ENCODE peak calls at places on chromosomes 6 and 20, in nine cellular contexts. One of them, this sample, is unnamed.
A peak's percentile ranks its signal among the peaks of the same experiment; 100 is the strongest.

GRCh38 chr6:82893889-82894652 is 171.6 kb downstream of the UBE3D start:
- DNase-seq in WERI-Rb-1: no peak
- DNase-seq in psoas muscle: no peak
- DNase-seq in vagina: no peak
- DNase-seq in spleen: no peak
- DNase-seq in heart left ventricle: no peak
- DNase-seq in H9: no peak
- DNase-seq in HCT116: no peak
- DNase-seq in astrocyte: no peak
- DNase-seq in this sample: no peak

GRCh38 chr6:69796627-69797390 is at the start of gene LMBRD1:
- DNase-seq in psoas muscle: peak; percentile 98
- DNase-seq in vagina: peak; percentile 97
- DNase-seq in H9: peak; percentile 97
- DNase-seq in heart left ventricle: peak; percentile 97
- DNase-seq in spleen: peak; percentile 100
- DNase-seq in WERI-Rb-1: peak; percentile 96
- DNase-seq in astrocyte: peak; percentile 89
- DNase-seq in HCT116: peak; percentile 84
- DNase-seq in this sample: peak; percentile 100

GRCh38 chr6:114638346-114638745 is 295.5 kb upstream of the HS3ST5 start:
- DNase-seq in psoas muscle: no peak
- DNase-seq in WERI-Rb-1: no peak
- DNase-seq in H9: peak; percentile 75
- DNase-seq in vagina: no peak
- DNase-seq in astrocyte: no peak
- DNase-seq in HCT116: no peak
- DNase-seq in spleen: no peak
- DNase-seq in heart left ventricle: no peak
- DNase-seq in this sample: no peak

GRCh38 chr6:39899540-39900295 is 34.5 kb downstream of the MOCS1 start:
- DNase-seq in HCT116: no peak
- DNase-seq in H9: no peak
- DNase-seq in spleen: no peak
- DNase-seq in psoas muscle: no peak
- DNase-seq in WERI-Rb-1: no peak
- DNase-seq in heart left ventricle: no peak
- DNase-seq in vagina: no peak
- DNase-seq in astrocyte: no peak
- DNase-seq in this sample: no peak

GRCh38 chr20:24958506-24959385 is 9.7 kb downstream of the CST7 start:
- DNase-seq in astrocyte: no peak
- DNase-seq in psoas muscle: no peak
- DNase-seq in spleen: peak; percentile 66
- DNase-seq in heart left ventricle: no peak
- DNase-seq in vagina: peak; percentile 85
- DNase-seq in HCT116: no peak
- DNase-seq in H9: peak; percentile 8
- DNase-seq in WERI-Rb-1: no peak
- DNase-seq in this sample: no peak

GRCh38 chr6:684831-685636 is 7.9 kb downstream of the EXOC2 start:
- DNase-seq in astrocyte: peak; percentile 73
- DNase-seq in H9: no peak
- DNase-seq in psoas muscle: no peak
- DNase-seq in vagina: no peak
- DNase-seq in heart left ventricle: no peak
- DNase-seq in spleen: no peak
- DNase-seq in WERI-Rb-1: no peak
- DNase-seq in HCT116: no peak
- DNase-seq in this sample: no peak

GRCh38 chr6:156205678-156206077 is 571.5 kb upstream of the ARID1B start:
- DNase-seq in spleen: no peak
- DNase-seq in psoas muscle: no peak
- DNase-seq in astrocyte: no peak
- DNase-seq in WERI-Rb-1: no peak
- DNase-seq in H9: no peak
- DNase-seq in heart left ventricle: no peak
- DNase-seq in vagina: no peak
- DNase-seq in HCT116: no peak
- DNase-seq in this sample: no peak

GRCh38 chr20:63756648-63756991 is 17.0 kb downstream of the SLC2A4RG start:
- DNase-seq in vagina: no peak
- DNase-seq in HCT116: no peak
- DNase-seq in spleen: no peak
- DNase-seq in WERI-Rb-1: no peak
- DNase-seq in heart left ventricle: no peak
- DNase-seq in H9: no peak
- DNase-seq in psoas muscle: no peak
- DNase-seq in astrocyte: no peak
- DNase-seq in this sample: no peak

GRCh38 chr20:32368323-32368722 is 10.2 kb downstream of the ASXL1 start:
- DNase-seq in WERI-Rb-1: no peak
- DNase-seq in astrocyte: no peak
- DNase-seq in heart left ventricle: no peak
- DNase-seq in psoas muscle: no peak
- DNase-seq in H9: no peak
- DNase-seq in spleen: no peak
- DNase-seq in HCT116: no peak
- DNase-seq in vagina: no peak
- DNase-seq in this sample: no peak
- H3K27ac ChIP-seq in WERI-Rb-1: no peak overlapping the region
- H3K27ac ChIP-seq in astrocyte: no peak overlapping the region
- H3K27ac ChIP-seq in heart left ventricle: no peak overlapping the region
- H3K27ac ChIP-seq in psoas muscle: no peak overlapping the region
- H3K27ac ChIP-seq in H9: no peak overlapping the region
- H3K27ac ChIP-seq in spleen: no peak overlapping the region
- H3K27ac ChIP-seq in HCT116: no peak overlapping the region
- H3K27ac ChIP-seq in vagina: no peak overlapping the region
- H3K27ac ChIP-seq in this sample: no peak overlapping the region

GRCh38 chr6:118965843-118966242 is 30.9 kb upstream of the MCM9 start:
- DNase-seq in vagina: no peak
- DNase-seq in WERI-Rb-1: no peak
- DNase-seq in astrocyte: no peak
- DNase-seq in HCT116: no peak
- DNase-seq in H9: no peak
- DNase-seq in spleen: no peak
- DNase-seq in psoas muscle: no peak
- DNase-seq in heart left ventricle: no peak
- DNase-seq in this sample: no peak

GRCh38 chr6:118970866-118971265 is 35.9 kb upstream of the MCM9 start:
- DNase-seq in spleen: no peak
- DNase-seq in HCT116: no peak
- DNase-seq in vagina: no peak
- DNase-seq in heart left ventricle: no peak
- DNase-seq in psoas muscle: no peak
- DNase-seq in WERI-Rb-1: no peak
- DNase-seq in astrocyte: no peak
- DNase-seq in H9: no peak
- DNase-seq in this sample: no peak

GRCh38 chr6:118965354-118965753 is 30.4 kb upstream of the MCM9 start:
- DNase-seq in spleen: no peak
- DNase-seq in astrocyte: no peak
- DNase-seq in heart left ventricle: no peak
- DNase-seq in HCT116: no peak
- DNase-seq in WERI-Rb-1: no peak
- DNase-seq in vagina: no peak
- DNase-seq in H9: no peak
- DNase-seq in psoas muscle: no peak
- DNase-seq in this sample: no peak

GRCh38 chr6:118967239-118967638 is 32.3 kb upstream of the MCM9 start:
- DNase-seq in WERI-Rb-1: no peak
- DNase-seq in H9: no peak
- DNase-seq in astrocyte: no peak
- DNase-seq in heart left ventricle: no peak
- DNase-seq in psoas muscle: no peak
- DNase-seq in spleen: no peak
- DNase-seq in HCT116: no peak
- DNase-seq in vagina: no peak
- DNase-seq in this sample: no peak

GRCh38 chr6:118968416-118968815 is 33.5 kb upstream of the MCM9 start:
- DNase-seq in spleen: no peak
- DNase-seq in vagina: no peak
- DNase-seq in heart left ventricle: no peak
- DNase-seq in psoas muscle: no peak
- DNase-seq in WERI-Rb-1: no peak
- DNase-seq in H9: no peak
- DNase-seq in astrocyte: no peak
- DNase-seq in HCT116: peak; percentile 12
- DNase-seq in this sample: no peak
- TF ChIP-seq CTCF in spleen: no peak
- TF ChIP-seq CTCF in vagina: no peak
- TF ChIP-seq CTCF in heart left ventricle: peak; percentile 64
- TF ChIP-seq CTCF in psoas muscle: peak; percentile 44
- TF ChIP-seq CTCF in WERI-Rb-1: no peak
- TF ChIP-seq CTCF in H9: peak; percentile 65
- TF ChIP-seq CTCF in astrocyte: no peak
- TF ChIP-seq CTCF in HCT116: peak; percentile 53
- TF ChIP-seq CTCF in this sample: peak; percentile 32

GRCh38 chr6:170027111-170028043 is 263.5 kb downstream of the DLL1 start:
- DNase-seq in HCT116: no peak
- DNase-seq in astrocyte: no peak
- DNase-seq in heart left ventricle: no peak
- DNase-seq in WERI-Rb-1: no peak
- DNase-seq in psoas muscle: no peak
- DNase-seq in vagina: no peak
- DNase-seq in spleen: peak; percentile 58
- DNase-seq in H9: no peak
- DNase-seq in this sample: no peak

GRCh38 chr6:170029416-170030283 is 261.2 kb downstream of the DLL1 start:
- DNase-seq in heart left ventricle: no peak
- DNase-seq in H9: no peak
- DNase-seq in HCT116: no peak
- DNase-seq in spleen: peak; percentile 46
- DNase-seq in psoas muscle: no peak
- DNase-seq in astrocyte: no peak
- DNase-seq in WERI-Rb-1: no peak
- DNase-seq in vagina: no peak
- DNase-seq in this sample: no peak

GRCh38 chr6:170026272-170027110 is 264.4 kb downstream of the DLL1 start:
- DNase-seq in heart left ventricle: no peak
- DNase-seq in HCT116: peak; percentile 27
- DNase-seq in psoas muscle: no peak
- DNase-seq in astrocyte: no peak
- DNase-seq in WERI-Rb-1: no peak
- DNase-seq in spleen: peak; percentile 72
- DNase-seq in vagina: no peak
- DNase-seq in H9: peak; percentile 78
- DNase-seq in this sample: no peak

GRCh38 chr6:170030284-170031095 is 260.4 kb downstream of the DLL1 start:
- DNase-seq in astrocyte: no peak
- DNase-seq in heart left ventricle: no peak
- DNase-seq in H9: no peak
- DNase-seq in WERI-Rb-1: no peak
- DNase-seq in HCT116: no peak
- DNase-seq in spleen: peak; percentile 30
- DNase-seq in psoas muscle: no peak
- DNase-seq in vagina: no peak
- DNase-seq in this sample: no peak

GRCh38 chr6:170028629-170029345 is 262.1 kb downstream of the DLL1 start:
- DNase-seq in WERI-Rb-1: no peak
- DNase-seq in HCT116: no peak
- DNase-seq in psoas muscle: no peak
- DNase-seq in heart left ventricle: no peak
- DNase-seq in spleen: peak; percentile 72
- DNase-seq in astrocyte: no peak
- DNase-seq in vagina: no peak
- DNase-seq in H9: no peak
- DNase-seq in this sample: no peak
- H3K9me3 ChIP-seq in WERI-Rb-1: peaks cover 5% of the 10 kb centered on the region
- H3K9me3 ChIP-seq in HCT116: peaks cover 3% of the 10 kb centered on the region
- H3K9me3 ChIP-seq in psoas muscle: no peaks in the 10 kb centered on the region
- H3K9me3 ChIP-seq in heart left ventricle: no peaks in the 10 kb centered on the region
- H3K9me3 ChIP-seq in spleen: no peaks in the 10 kb centered on the region
- H3K9me3 ChIP-seq in astrocyte: peaks cover 10% of the 10 kb centered on the region
- H3K9me3 ChIP-seq in vagina: no peaks in the 10 kb centered on the region
- H3K9me3 ChIP-seq in H9: no peaks in the 10 kb centered on the region
- H3K9me3 ChIP-seq in this sample: no peaks in the 10 kb centered on the region

GRCh38 chr6:35585688-35586087 is 73.0 kb upstream of the TULP1 start:
- DNase-seq in psoas muscle: no peak
- DNase-seq in vagina: no peak
- DNase-seq in heart left ventricle: no peak
- DNase-seq in HCT116: no peak
- DNase-seq in spleen: no peak
- DNase-seq in astrocyte: no peak
- DNase-seq in H9: no peak
- DNase-seq in WERI-Rb-1: no peak
- DNase-seq in this sample: no peak

GRCh38 chr6:35586542-35586941 is 73.8 kb upstream of the TULP1 start:
- DNase-seq in heart left ventricle: no peak
- DNase-seq in HCT116: no peak
- DNase-seq in H9: no peak
- DNase-seq in vagina: no peak
- DNase-seq in psoas muscle: no peak
- DNase-seq in astrocyte: peak; percentile 65
- DNase-seq in spleen: no peak
- DNase-seq in WERI-Rb-1: no peak
- DNase-seq in this sample: no peak

GRCh38 chr6:35582315-35582714 is 69.6 kb upstream of the TULP1 start:
- DNase-seq in heart left ventricle: no peak
- DNase-seq in vagina: no peak
- DNase-seq in WERI-Rb-1: peak; percentile 93
- DNase-seq in H9: no peak
- DNase-seq in spleen: no peak
- DNase-seq in psoas muscle: no peak
- DNase-seq in HCT116: no peak
- DNase-seq in astrocyte: no peak
- DNase-seq in this sample: no peak

GRCh38 chr6:35581633-35582032 is 68.9 kb upstream of the TULP1 start:
- DNase-seq in spleen: no peak
- DNase-seq in astrocyte: peak; percentile 56
- DNase-seq in vagina: no peak
- DNase-seq in H9: no peak
- DNase-seq in heart left ventricle: no peak
- DNase-seq in WERI-Rb-1: peak; percentile 88
- DNase-seq in psoas muscle: no peak
- DNase-seq in HCT116: no peak
- DNase-seq in this sample: no peak

DNA sequence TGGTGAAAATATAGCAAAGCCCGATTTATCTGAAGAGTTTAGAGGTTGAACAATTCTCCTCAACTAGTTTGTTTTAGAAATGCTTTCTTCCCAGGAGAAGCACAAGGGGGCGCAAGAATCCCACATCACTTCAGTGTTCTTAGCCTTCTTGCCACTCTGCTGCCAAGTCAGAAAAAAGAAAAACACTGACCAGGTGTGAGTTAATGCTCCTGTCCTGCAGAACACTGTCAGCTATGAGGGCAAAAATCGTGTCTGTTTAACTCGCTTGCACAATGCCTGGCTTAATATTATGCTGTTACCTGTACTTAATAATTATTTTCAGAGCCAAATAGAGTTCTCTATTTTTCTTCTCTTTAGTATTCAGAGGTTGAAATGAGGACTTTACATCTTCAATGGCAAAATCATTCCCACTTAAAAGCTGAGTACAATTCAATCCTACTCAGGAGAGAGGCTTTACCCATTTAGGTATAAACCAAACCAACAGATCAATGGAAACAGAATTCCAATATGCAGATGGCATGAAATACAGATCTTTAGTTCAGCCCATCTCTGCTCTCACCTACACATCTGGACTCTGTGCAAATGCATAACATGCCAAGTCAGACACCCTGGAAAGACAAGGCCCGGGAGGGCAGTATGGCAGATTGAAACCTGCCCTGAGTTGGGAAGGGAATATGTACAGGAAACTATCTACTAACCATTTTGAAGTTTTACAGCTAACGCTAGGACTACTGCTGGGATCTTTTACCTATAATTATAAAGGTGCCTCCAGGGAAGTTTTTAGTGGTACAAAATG is 71.4 kb upstream of the TULP1 start:
- DNase-seq in psoas muscle: peak; percentile 42
- DNase-seq in spleen: no peak
- DNase-seq in vagina: no peak
- DNase-seq in HCT116: peak; percentile 68
- DNase-seq in WERI-Rb-1: peak; percentile 86
- DNase-seq in heart left ventricle: peak; percentile 65
- DNase-seq in H9: peak; percentile 56
- DNase-seq in astrocyte: peak; percentile 44
- DNase-seq in this sample: peak; percentile 70
- H3K27ac ChIP-seq in psoas muscle: peak overlapping the region; percentile 95
- H3K27ac ChIP-seq in spleen: peak overlapping the region; percentile 41
- H3K27ac ChIP-seq in vagina: peak overlapping the region; percentile 77
- H3K27ac ChIP-seq in HCT116: peak overlapping the region; percentile 30
- H3K27ac ChIP-seq in WERI-Rb-1: peak overlapping the region; percentile 90
- H3K27ac ChIP-seq in heart left ventricle: no peak overlapping the region
- H3K27ac ChIP-seq in H9: no peak overlapping the region
- H3K27ac ChIP-seq in astrocyte: no peak overlapping the region
- H3K27ac ChIP-seq in this sample: no peak overlapping the region